ENCODE peak calls at places on chromosome 10, in five cellular contexts. O is ovary, J is GM06990, H is kidney, K is progenitor cell of endocrine pancreas. C is an unnamed sample.

GRCh38 chr10:68144709-68145108 is 35.4 kb downstream of the MYPN start:
- DNase-seq in H (no peak), J (no peak), K (no peak), O (no peak), C (no peak)

GRCh38 chr10:99682752-99683151 is 23.4 kb downstream of the ENTPD7 start:
- DNase-seq in H (no peak), J (no peak), K (no peak), O (no peak), C (peak)

GRCh38 chr10:786666-787512 is 97.4 kb upstream of the DIP2C start:
- DNase-seq in J (no peak), O (no peak), K (no peak), H (peak), C (no peak)

GRCh38 chr10:110618206-110618605 is 25.9 kb upstream of the RBM20 start:
- DNase-seq in J (no peak), K (no peak), H (no peak), O (no peak), C (no peak)

GRCh38 chr10:128480601-128481000 is 354.4 kb upstream of the MKI67 start:
- DNase-seq in K (no peak), J (no peak), H (peak), O (no peak), C (no peak)

GRCh38 chr10:15469066-15469465 is 98.0 kb upstream of the FAM171A1 start:
- DNase-seq in J (no peak), O (no peak), K (no peak), H (no peak), C (no peak)

GRCh38 chr10:27504897-27505457 is 873 bp downstream of the RAB18 start:
- DNase-seq in O (no peak), H (no peak), J (no peak), K (no peak), C (no peak)

GRCh38 chr10:80075781-80076180 is 2.7 kb upstream of the TMEM254 start:
- DNase-seq in J (no peak), O (no peak), K (no peak), H (no peak), C (no peak)

GRCh38 chr10:79905322-79906314 is 43.3 kb downstream of the SFTPD start:
- DNase-seq in K (no peak), O (no peak), H (no peak), J (no peak), C (no peak)

GRCh38 chr10:127308031-127308430 is 111.6 kb upstream of the INSYN2A start:
- DNase-seq in H (no peak), J (no peak), K (no peak), O (no peak), C (no peak)

GRCh38 chr10:15348579-15348978 is 22.5 kb downstream of the FAM171A1 start:
- DNase-seq in K (no peak), H (no peak), J (no peak), O (no peak), C (no peak)

GRCh38 chr10:85642082-85642420 is 724.5 kb downstream of the GRID1 start:
- DNase-seq in J (no peak), K (no peak), O (no peak), H (no peak), C (no peak)

GRCh38 chr10:117375360-117376147 is at the start of gene PDZD8:
- DNase-seq in H (peak), O (peak), K (peak), J (peak), C (peak)
- TF ChIP-seq CTCF in H (no peak), O (no peak), K (no peak), J (no peak), C (no peak)

DNA sequence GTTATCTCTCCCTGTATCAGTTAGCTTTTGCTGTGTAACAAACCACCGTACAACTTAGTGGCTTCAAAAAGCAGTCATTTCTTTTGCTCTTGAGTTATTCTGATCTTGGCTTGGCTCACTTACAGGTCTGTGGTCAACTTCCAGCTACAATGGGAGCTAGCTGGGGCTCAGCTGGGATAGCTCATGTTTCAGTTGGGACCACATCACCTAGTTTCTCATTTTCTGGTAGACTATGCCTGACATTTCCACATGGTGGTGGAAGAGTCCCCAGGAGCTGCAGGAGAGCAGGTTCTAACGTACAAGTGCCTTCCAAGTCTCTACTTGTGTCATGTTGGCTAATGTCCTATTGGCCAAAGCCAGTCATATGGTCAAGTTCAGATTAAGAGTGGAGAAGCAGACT is 25.8 kb upstream of the PIP4K2A start:
- DNase-seq in K (no peak), H (no peak), O (no peak), J (no peak), C (no peak)
- TF ChIP-seq CTCF in K (no peak), H (no peak), O (no peak), J (no peak), C (no peak)

DNA sequence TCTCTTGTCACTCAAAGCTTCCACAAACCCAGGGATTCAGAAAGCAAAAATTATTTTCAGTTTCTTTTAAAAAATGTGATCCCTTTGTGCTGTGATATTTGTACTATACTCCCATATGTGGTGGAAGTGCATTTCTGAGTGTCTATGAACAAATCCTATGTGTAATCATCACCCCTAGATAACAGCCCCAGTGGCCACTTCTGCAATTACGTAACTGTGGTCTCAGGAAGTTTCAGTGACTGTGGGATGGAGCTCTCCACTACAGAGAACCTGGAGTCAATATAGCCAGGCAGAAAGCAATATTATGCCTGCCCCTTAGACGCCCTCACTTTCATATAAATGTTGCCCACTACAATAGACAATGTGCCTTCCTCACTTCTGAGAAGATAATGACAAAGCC is 1101.7 kb upstream of the GHITM start:
- DNase-seq in J (no peak), H (no peak), K (no peak), O (no peak), C (no peak)
- TF ChIP-seq CTCF in J (no peak), H (no peak), K (peak), O (no peak), C (no peak)

DNA sequence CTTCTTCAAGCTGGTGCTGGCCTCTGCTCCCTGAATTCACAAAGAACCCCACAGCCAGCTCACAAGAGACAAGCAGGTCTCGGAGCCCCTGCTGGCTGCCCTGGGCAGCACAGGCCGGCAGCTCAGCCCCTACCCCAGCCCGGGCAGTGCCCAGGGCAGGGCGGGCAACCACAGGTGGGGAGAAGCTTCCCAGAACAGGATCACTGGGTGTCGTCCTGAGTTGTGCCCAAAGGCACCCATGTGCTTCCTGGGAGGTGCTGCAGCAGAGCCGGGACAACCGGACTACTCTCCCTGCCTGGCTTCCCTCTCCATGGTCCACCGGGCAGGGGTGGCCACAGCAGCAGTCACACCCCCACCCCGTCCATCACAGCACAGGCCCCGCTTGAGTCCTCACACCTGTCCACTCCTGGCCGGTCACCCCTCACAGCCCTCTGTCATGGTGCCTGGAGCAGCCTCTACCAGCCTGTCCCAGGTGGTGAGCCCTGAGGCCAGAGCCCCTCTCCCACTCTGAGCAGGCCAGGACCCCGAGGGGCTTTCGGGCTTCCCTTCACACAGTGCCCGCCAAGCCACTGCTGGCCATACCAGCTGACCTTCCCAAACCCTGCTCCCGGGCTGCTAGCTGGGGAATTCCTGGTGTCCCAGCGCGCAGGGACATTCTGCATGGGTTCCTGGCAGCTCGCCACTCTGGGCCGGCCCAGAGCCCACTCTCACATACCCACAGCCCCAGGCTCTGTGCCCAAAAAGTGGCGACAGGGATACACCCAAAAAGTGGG is 3.1 kb downstream of the RASGEF1A start:
- DNase-seq in O (no peak), J (no peak), H (peak), K (no peak), C (no peak)
- TF ChIP-seq CTCF in O (no peak), J (peak), H (no peak), K (peak), C (no peak)

DNA sequence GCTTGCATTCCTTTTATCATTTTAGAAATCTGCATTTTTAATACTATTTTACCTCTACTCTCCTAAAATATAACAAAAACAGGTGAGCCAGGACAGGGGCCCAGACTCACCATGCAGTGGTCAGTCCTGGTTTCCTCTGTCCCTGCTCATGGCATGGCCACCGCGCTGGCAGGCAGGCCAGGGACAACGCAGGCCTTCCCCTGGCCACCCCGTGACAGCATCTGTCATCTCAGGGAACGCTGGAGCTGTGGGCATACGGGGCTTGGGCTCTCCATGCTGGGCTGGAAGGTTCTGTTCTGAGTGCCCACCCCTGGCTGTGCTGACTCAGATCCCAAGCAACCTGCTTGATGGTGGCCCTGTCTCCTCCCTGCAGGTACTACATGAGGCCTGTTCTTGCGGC is 35.1 kb upstream of the CDH23 start:
- DNase-seq in H (no peak), J (no peak), K (no peak), O (no peak), C (no peak)
- TF ChIP-seq CTCF in H (no peak), J (no peak), K (no peak), O (no peak), C (no peak)

DNA sequence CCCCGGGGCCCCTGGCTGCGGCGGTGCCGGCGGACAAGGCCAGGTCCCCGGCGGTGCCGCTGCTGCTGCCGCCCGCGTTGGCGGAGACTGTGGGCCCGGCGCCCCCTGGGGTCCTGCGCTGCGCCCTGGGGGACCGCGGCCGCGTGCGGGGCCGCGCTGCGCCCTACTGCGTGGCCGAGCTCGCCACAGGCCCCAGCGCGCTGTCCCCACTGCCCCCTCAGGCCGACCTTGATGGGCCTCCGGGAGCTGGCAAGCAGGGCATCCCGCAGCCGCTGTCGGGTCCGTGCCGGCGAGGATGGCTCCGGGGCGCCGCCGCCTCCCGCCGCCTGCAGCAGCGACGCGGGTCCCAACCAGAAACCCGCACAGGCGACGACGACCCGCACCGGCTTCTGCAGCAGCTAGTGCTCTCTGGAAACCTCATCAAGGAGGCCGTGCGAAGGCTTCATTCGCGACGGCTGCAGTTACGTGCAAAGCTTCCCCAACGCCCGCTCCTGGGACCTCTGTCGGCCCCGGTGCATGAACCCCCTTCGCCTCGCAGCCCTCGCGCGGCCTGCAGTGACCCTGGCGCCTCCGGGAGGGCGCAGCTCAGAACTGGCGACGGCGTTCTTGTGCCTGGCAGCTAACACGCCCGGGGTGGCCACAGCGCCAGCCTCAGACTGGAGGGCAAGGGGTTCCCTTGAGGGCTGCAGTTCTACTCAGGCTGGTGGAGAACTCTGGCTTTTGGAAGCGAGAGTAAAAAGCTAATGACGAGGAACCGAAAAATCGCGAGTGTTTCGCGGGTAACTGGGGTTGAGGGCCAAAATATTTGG is 804 bp downstream of the FRAT1 start:
- DNase-seq in J (peak), O (peak), K (peak), H (peak), C (peak)
- TF ChIP-seq CTCF in J (peak), O (no peak), K (peak), H (no peak), C (peak)

GRCh38 chr10:97571622-97572021 is 957 bp upstream of the ANKRD2 start:
- DNase-seq in O (no peak), H (peak), K (no peak), J (no peak), C (no peak)

GRCh38 chr10:97573672-97574071 is 1.1 kb downstream of the ANKRD2 start:
- DNase-seq in K (no peak), H (no peak), J (no peak), O (no peak), C (no peak)

GRCh38 chr10:97573021-97573420 is 442 bp downstream of the ANKRD2 start:
- DNase-seq in K (no peak), O (no peak), J (no peak), H (no peak), C (no peak)

GRCh38 chr10:97570789-97571536 is 1.6 kb upstream of the ANKRD2 start:
- DNase-seq in H (no peak), K (no peak), J (no peak), O (no peak), C (no peak)

DNA sequence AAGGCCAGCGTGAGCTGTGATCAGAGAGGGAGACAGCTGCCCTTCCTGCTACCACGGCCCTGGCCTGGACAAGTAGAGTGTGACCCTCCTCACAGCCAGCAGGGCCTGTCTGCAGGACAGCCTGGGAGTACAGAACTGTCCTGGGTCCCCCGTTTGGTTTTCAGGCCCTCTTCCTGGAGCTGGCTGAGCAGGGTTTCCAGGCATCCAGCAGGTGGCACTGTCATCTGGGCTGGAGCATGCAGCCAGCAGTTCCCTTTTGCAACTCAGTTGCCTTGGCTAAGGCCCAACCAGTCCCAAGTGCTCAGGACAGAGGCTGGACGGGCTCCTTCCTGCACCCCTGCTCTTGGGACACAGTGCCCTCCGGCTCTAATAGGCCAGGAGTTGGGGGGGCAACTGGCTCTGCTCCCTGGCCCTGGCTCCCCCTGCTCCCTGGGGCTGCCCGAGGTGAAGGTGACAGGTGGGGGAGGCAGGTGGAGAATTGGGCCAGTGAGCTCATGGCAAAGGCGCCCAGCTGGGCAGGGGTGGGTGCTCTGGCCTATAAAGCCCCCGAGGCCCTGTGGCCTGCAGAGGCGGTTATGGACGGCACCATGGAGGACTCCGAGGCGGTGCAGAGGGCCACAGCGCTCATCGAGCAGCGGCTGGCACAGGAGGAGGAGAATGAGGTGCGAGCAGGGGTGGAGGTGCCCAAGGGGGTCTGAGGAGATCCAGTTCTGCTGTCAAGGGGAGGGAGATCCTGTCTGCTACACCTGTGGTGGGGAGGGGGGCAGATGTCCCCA is at the start of gene ANKRD2:
- DNase-seq in K (peak), H (peak), J (peak), O (peak), C (peak)
- TF ChIP-seq CTCF in K (peak), H (peak), J (peak), O (no peak), C (peak)

GRCh38 chr10:46546591-46547330 is 9.7 kb downstream of the GPRIN2 start:
- DNase-seq in J (no peak), K (peak), O (peak), H (peak), C (no peak)

GRCh38 chr10:46548781-46549090 is 7.7 kb downstream of the GPRIN2 start:
- DNase-seq in O (peak), J (no peak), K (no peak), H (no peak), C (no peak)

GRCh38 chr10:46547331-46547880 is 9.1 kb downstream of the GPRIN2 start:
- DNase-seq in J (no peak), H (peak), O (peak), K (no peak), C (no peak)

GRCh38 chr10:46549171-46550075 is 7.0 kb downstream of the GPRIN2 start:
- DNase-seq in J (no peak), O (peak), K (peak), H (peak), C (no peak)

GRCh38 chr10:46547881-46548780 is 8.3 kb downstream of the GPRIN2 start:
- DNase-seq in O (peak), H (peak), J (no peak), K (peak), C (no peak)
- TF ChIP-seq CTCF in O (no peak), H (no peak), J (no peak), K (no peak), C (no peak)

GRCh38 chr10:112962343-112962742 is 12.3 kb downstream of the TCF7L2 start:
- DNase-seq in H (no peak), K (no peak), J (no peak), O (no peak), C (no peak)
- TF ChIP-seq CTCF in H (no peak), K (no peak), J (no peak), O (no peak), C (no peak)

DNA sequence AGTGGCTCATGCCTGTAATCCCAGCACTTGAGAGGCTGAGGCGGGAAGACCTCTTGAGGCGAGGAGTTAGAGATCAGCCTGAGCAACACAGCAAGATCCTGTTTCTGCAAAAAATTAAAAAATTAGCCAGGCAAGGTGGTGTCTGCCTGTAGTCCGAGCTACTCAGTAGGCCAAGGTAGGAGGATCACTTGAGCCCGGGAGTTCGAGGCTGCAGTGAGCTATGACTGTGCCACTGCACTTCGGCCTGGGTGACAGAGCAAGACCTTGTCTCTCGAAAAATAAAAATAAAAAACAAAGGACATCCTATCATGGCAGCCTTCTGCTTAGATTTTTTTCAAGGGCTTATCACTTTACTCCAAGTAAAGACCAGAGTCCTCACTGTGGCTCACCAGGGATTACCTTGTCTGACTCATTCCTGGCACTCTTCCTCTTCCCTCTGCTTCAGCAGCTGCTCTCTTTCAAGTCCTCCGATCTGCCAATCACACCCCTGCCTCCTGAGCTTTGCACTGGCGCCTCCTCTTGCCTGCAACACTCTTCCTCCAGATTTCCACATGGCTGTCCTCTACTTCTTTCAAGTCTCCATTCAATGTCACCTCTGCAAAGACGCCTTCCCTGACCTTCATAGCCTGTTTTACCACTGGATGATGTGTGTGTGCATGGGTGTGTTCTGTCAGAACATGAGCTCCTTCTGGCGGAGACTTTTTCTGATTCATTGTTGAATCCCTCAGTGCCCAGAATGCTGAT is 7.7 kb downstream of the PRTFDC1 start:
- DNase-seq in J (no peak), H (no peak), K (no peak), O (no peak), C (peak)
- TF ChIP-seq CTCF in J (no peak), H (no peak), K (no peak), O (no peak), C (no peak)